ENCODE peak calls at places on chromosomes 5 and 9, in eight cellular contexts. One of them, this sample, is unnamed.

GRCh38 chr5:141825836-141826560 is 52.2 kb downstream of the PCDH1 start:
- DNase-seq in uterus: no peak
- DNase-seq in stomach: no peak
- DNase-seq in CD4-positive, CD25-positive, alpha-beta regulatory T cell: no peak
- DNase-seq in astrocyte: no peak
- DNase-seq in transverse colon: no peak
- DNase-seq in kidney: no peak
- DNase-seq in aorta: peak; percentile 27
- DNase-seq in this sample: no peak

GRCh38 chr5:82493217-82493616 is 215.1 kb upstream of the RPS23 start:
- DNase-seq in aorta: no peak
- DNase-seq in CD4-positive, CD25-positive, alpha-beta regulatory T cell: no peak
- DNase-seq in stomach: no peak
- DNase-seq in astrocyte: no peak
- DNase-seq in kidney: no peak
- DNase-seq in uterus: no peak
- DNase-seq in transverse colon: no peak
- DNase-seq in this sample: no peak

GRCh38 chr9:93600504-93600903 is 24.1 kb downstream of the PHF2 start:
- DNase-seq in stomach: no peak
- DNase-seq in uterus: no peak
- DNase-seq in aorta: peak; percentile 50
- DNase-seq in kidney: no peak
- DNase-seq in CD4-positive, CD25-positive, alpha-beta regulatory T cell: peak; percentile 86
- DNase-seq in astrocyte: no peak
- DNase-seq in transverse colon: peak; percentile 69
- DNase-seq in this sample: no peak

GRCh38 chr5:55894135-55894534 is 43.0 kb downstream of the IL31RA start:
- DNase-seq in uterus: no peak
- DNase-seq in aorta: no peak
- DNase-seq in astrocyte: no peak
- DNase-seq in CD4-positive, CD25-positive, alpha-beta regulatory T cell: peak; percentile 23
- DNase-seq in transverse colon: no peak
- DNase-seq in kidney: no peak
- DNase-seq in stomach: no peak
- DNase-seq in this sample: no peak

GRCh38 chr5:154477382-154478223 is 424 bp downstream of the HAND1 start:
- DNase-seq in stomach: no peak
- DNase-seq in aorta: no peak
- DNase-seq in uterus: no peak
- DNase-seq in CD4-positive, CD25-positive, alpha-beta regulatory T cell: no peak
- DNase-seq in astrocyte: no peak
- DNase-seq in kidney: peak; percentile 73
- DNase-seq in transverse colon: no peak
- DNase-seq in this sample: no peak

GRCh38 chr5:122639852-122640251 is 135.0 kb upstream of the SNX2 start:
- DNase-seq in astrocyte: no peak
- DNase-seq in stomach: no peak
- DNase-seq in uterus: no peak
- DNase-seq in CD4-positive, CD25-positive, alpha-beta regulatory T cell: no peak
- DNase-seq in transverse colon: no peak
- DNase-seq in kidney: no peak
- DNase-seq in aorta: no peak
- DNase-seq in this sample: no peak

GRCh38 chr9:135608999-135609317 is 30.4 kb downstream of the GLT6D1 start:
- DNase-seq in aorta: peak; percentile 68
- DNase-seq in uterus: no peak
- DNase-seq in stomach: no peak
- DNase-seq in CD4-positive, CD25-positive, alpha-beta regulatory T cell: no peak
- DNase-seq in kidney: no peak
- DNase-seq in astrocyte: no peak
- DNase-seq in transverse colon: no peak
- DNase-seq in this sample: no peak

GRCh38 chr9:92650839-92651621 is 18.9 kb downstream of the IPPK start:
- DNase-seq in stomach: no peak
- DNase-seq in aorta: peak; percentile 77
- DNase-seq in astrocyte: peak; percentile 75
- DNase-seq in uterus: peak; percentile 86
- DNase-seq in CD4-positive, CD25-positive, alpha-beta regulatory T cell: no peak
- DNase-seq in kidney: peak; percentile 61
- DNase-seq in transverse colon: peak; percentile 25
- DNase-seq in this sample: no peak

GRCh38 chr9:111961575-111961974 is 65.0 kb downstream of the UGCG start:
- DNase-seq in astrocyte: peak; percentile 79
- DNase-seq in aorta: no peak
- DNase-seq in CD4-positive, CD25-positive, alpha-beta regulatory T cell: no peak
- DNase-seq in kidney: peak; percentile 76
- DNase-seq in stomach: peak; percentile 68
- DNase-seq in transverse colon: no peak
- DNase-seq in uterus: no peak
- DNase-seq in this sample: no peak

GRCh38 chr5:151738125-151738848 is 20.1 kb downstream of the ATOX1 start:
- DNase-seq in kidney: no peak
- DNase-seq in astrocyte: peak; percentile 56
- DNase-seq in stomach: no peak
- DNase-seq in transverse colon: no peak
- DNase-seq in aorta: no peak
- DNase-seq in CD4-positive, CD25-positive, alpha-beta regulatory T cell: no peak
- DNase-seq in uterus: no peak
- DNase-seq in this sample: no peak

GRCh38 chr9:126376903-126377342 is 50.3 kb downstream of the MVB12B start:
- DNase-seq in aorta: no peak
- DNase-seq in CD4-positive, CD25-positive, alpha-beta regulatory T cell: no peak
- DNase-seq in stomach: no peak
- DNase-seq in transverse colon: no peak
- DNase-seq in uterus: no peak
- DNase-seq in kidney: no peak
- DNase-seq in astrocyte: no peak
- DNase-seq in this sample: no peak

GRCh38 chr5:41182666-41183065 is 30.7 kb downstream of the C6 start:
- DNase-seq in uterus: no peak
- DNase-seq in CD4-positive, CD25-positive, alpha-beta regulatory T cell: no peak
- DNase-seq in kidney: no peak
- DNase-seq in aorta: no peak
- DNase-seq in transverse colon: no peak
- DNase-seq in astrocyte: peak; percentile 29
- DNase-seq in stomach: no peak
- DNase-seq in this sample: no peak

GRCh38 chr5:64646169-64646568 is 44.1 kb upstream of the SHISAL2B start:
- DNase-seq in transverse colon: no peak
- DNase-seq in aorta: no peak
- DNase-seq in stomach: no peak
- DNase-seq in astrocyte: no peak
- DNase-seq in uterus: no peak
- DNase-seq in kidney: no peak
- DNase-seq in CD4-positive, CD25-positive, alpha-beta regulatory T cell: no peak
- DNase-seq in this sample: no peak

GRCh38 chr5:172905771-172906170 is 53.5 kb upstream of the RPL26L1 start:
- DNase-seq in aorta: no peak
- DNase-seq in uterus: no peak
- DNase-seq in kidney: no peak
- DNase-seq in astrocyte: no peak
- DNase-seq in transverse colon: no peak
- DNase-seq in stomach: no peak
- DNase-seq in CD4-positive, CD25-positive, alpha-beta regulatory T cell: no peak
- DNase-seq in this sample: no peak

GRCh38 chr5:150146862-150147579 is 8.6 kb downstream of the PDGFRB start:
- DNase-seq in stomach: no peak
- DNase-seq in astrocyte: no peak
- DNase-seq in kidney: no peak
- DNase-seq in uterus: no peak
- DNase-seq in aorta: no peak
- DNase-seq in transverse colon: no peak
- DNase-seq in CD4-positive, CD25-positive, alpha-beta regulatory T cell: no peak
- DNase-seq in this sample: no peak

GRCh38 chr5:148912714-148913398 is 86.4 kb downstream of the ADRB2 start:
- DNase-seq in aorta: no peak
- DNase-seq in astrocyte: peak; percentile 98
- DNase-seq in kidney: no peak
- DNase-seq in stomach: no peak
- DNase-seq in transverse colon: no peak
- DNase-seq in CD4-positive, CD25-positive, alpha-beta regulatory T cell: no peak
- DNase-seq in uterus: no peak
- DNase-seq in this sample: no peak

GRCh38 chr5:176438959-176439757 is 9.0 kb upstream of the FAF2 start:
- DNase-seq in uterus: no peak
- DNase-seq in transverse colon: no peak
- DNase-seq in aorta: no peak
- DNase-seq in stomach: no peak
- DNase-seq in astrocyte: peak; percentile 69
- DNase-seq in CD4-positive, CD25-positive, alpha-beta regulatory T cell: no peak
- DNase-seq in kidney: no peak
- DNase-seq in this sample: no peak

GRCh38 chr5:151825445-151825844 is 53.7 kb downstream of the G3BP1 start:
- DNase-seq in transverse colon: peak; percentile 57
- DNase-seq in CD4-positive, CD25-positive, alpha-beta regulatory T cell: peak; percentile 52
- DNase-seq in kidney: no peak
- DNase-seq in aorta: no peak
- DNase-seq in stomach: peak; percentile 63
- DNase-seq in uterus: peak; percentile 23
- DNase-seq in astrocyte: peak; percentile 34
- DNase-seq in this sample: peak; percentile 41

GRCh38 chr5:119814655-119815054 is 185.3 kb downstream of the FAM170A start:
- DNase-seq in kidney: no peak
- DNase-seq in astrocyte: no peak
- DNase-seq in aorta: no peak
- DNase-seq in stomach: no peak
- DNase-seq in transverse colon: no peak
- DNase-seq in uterus: no peak
- DNase-seq in CD4-positive, CD25-positive, alpha-beta regulatory T cell: no peak
- DNase-seq in this sample: no peak

GRCh38 chr5:37184748-37185364 is 64.3 kb downstream of the CPLANE1 start:
- DNase-seq in stomach: no peak
- DNase-seq in kidney: no peak
- DNase-seq in transverse colon: no peak
- DNase-seq in aorta: no peak
- DNase-seq in astrocyte: no peak
- DNase-seq in CD4-positive, CD25-positive, alpha-beta regulatory T cell: no peak
- DNase-seq in uterus: no peak
- DNase-seq in this sample: no peak

GRCh38 chr9:69750085-69750484 is 9.7 kb downstream of the PTAR1 start:
- DNase-seq in kidney: no peak
- DNase-seq in astrocyte: no peak
- DNase-seq in CD4-positive, CD25-positive, alpha-beta regulatory T cell: no peak
- DNase-seq in aorta: no peak
- DNase-seq in stomach: no peak
- DNase-seq in transverse colon: no peak
- DNase-seq in uterus: no peak
- DNase-seq in this sample: no peak
- H3K36me3 ChIP-seq in kidney: no peaks in the 10 kb centered on the region
- H3K36me3 ChIP-seq in astrocyte: peaks cover 7% of the 10 kb centered on the region
- H3K36me3 ChIP-seq in CD4-positive, CD25-positive, alpha-beta regulatory T cell: peaks cover 34% of the 10 kb centered on the region
- H3K36me3 ChIP-seq in aorta: no peaks in the 10 kb centered on the region
- H3K36me3 ChIP-seq in stomach: no peaks in the 10 kb centered on the region
- H3K36me3 ChIP-seq in transverse colon: peaks cover 4% of the 10 kb centered on the region
- H3K36me3 ChIP-seq in uterus: no peaks in the 10 kb centered on the region
- H3K36me3 ChIP-seq in this sample: peaks cover 8% of the 10 kb centered on the region

GRCh38 chr5:170747851-170748250 is 35.7 kb upstream of the GABRP start:
- DNase-seq in CD4-positive, CD25-positive, alpha-beta regulatory T cell: no peak
- DNase-seq in aorta: no peak
- DNase-seq in uterus: no peak
- DNase-seq in stomach: no peak
- DNase-seq in transverse colon: no peak
- DNase-seq in astrocyte: no peak
- DNase-seq in kidney: no peak
- DNase-seq in this sample: no peak

GRCh38 chr5:170751631-170752030 is 31.9 kb upstream of the GABRP start:
- DNase-seq in astrocyte: no peak
- DNase-seq in transverse colon: no peak
- DNase-seq in stomach: no peak
- DNase-seq in CD4-positive, CD25-positive, alpha-beta regulatory T cell: no peak
- DNase-seq in aorta: no peak
- DNase-seq in kidney: no peak
- DNase-seq in uterus: no peak
- DNase-seq in this sample: no peak

GRCh38 chr5:170752257-170753215 is 31.0 kb upstream of the GABRP start:
- DNase-seq in kidney: peak; percentile 77
- DNase-seq in transverse colon: peak; percentile 15
- DNase-seq in CD4-positive, CD25-positive, alpha-beta regulatory T cell: no peak
- DNase-seq in uterus: no peak
- DNase-seq in astrocyte: no peak
- DNase-seq in stomach: no peak
- DNase-seq in aorta: no peak
- DNase-seq in this sample: no peak

GRCh38 chr5:170748986-170749385 is 34.5 kb upstream of the GABRP start:
- DNase-seq in kidney: no peak
- DNase-seq in CD4-positive, CD25-positive, alpha-beta regulatory T cell: no peak
- DNase-seq in transverse colon: no peak
- DNase-seq in uterus: no peak
- DNase-seq in astrocyte: no peak
- DNase-seq in stomach: no peak
- DNase-seq in aorta: no peak
- DNase-seq in this sample: no peak

DNA sequence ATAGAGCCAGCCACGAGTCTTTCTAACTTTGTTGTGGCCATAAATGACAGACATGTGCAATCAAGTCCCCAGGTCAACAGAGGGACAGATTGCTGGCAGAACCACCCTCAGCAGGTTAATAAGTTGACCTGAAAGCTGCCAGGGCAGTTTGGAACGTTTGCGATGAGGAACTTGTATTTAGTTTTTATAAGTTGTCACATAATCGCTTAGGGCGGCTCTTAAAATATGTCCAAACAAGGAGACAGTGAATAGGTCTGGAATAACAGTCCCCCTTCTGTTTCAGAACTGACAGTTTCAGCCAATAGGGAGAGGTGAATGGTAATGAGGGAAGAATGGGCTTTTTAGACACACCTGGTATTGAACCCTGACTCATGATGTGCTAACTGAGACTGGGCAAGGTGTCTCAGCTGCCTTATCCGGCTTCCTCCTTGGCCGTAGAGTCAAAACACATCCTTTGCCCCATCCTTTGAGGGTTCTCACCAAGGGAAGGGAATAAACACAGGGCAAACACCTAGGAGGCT is 33.6 kb upstream of the GABRP start:
- DNase-seq in transverse colon: peak; percentile 29
- DNase-seq in kidney: no peak
- DNase-seq in CD4-positive, CD25-positive, alpha-beta regulatory T cell: no peak
- DNase-seq in astrocyte: no peak
- DNase-seq in stomach: peak; percentile 47
- DNase-seq in uterus: no peak
- DNase-seq in aorta: no peak
- DNase-seq in this sample: no peak
- H3K4me1 ChIP-seq in transverse colon: peaks cover 15% of the 10 kb centered on the region
- H3K4me1 ChIP-seq in kidney: peaks cover 23% of the 10 kb centered on the region
- H3K4me1 ChIP-seq in CD4-positive, CD25-positive, alpha-beta regulatory T cell: no peaks in the 10 kb centered on the region
- H3K4me1 ChIP-seq in astrocyte: peaks cover 3% of the 10 kb centered on the region
- H3K4me1 ChIP-seq in stomach: peaks cover 37% of the 10 kb centered on the region
- H3K4me1 ChIP-seq in uterus: no peaks in the 10 kb centered on the region
- H3K4me1 ChIP-seq in aorta: no peaks in the 10 kb centered on the region
- H3K4me1 ChIP-seq in this sample: no peaks in the 10 kb centered on the region

GRCh38 chr5:140403613-140404012 is 2.0 kb downstream of the ANKHD1 start:
- DNase-seq in CD4-positive, CD25-positive, alpha-beta regulatory T cell: no peak
- DNase-seq in uterus: no peak
- DNase-seq in astrocyte: no peak
- DNase-seq in aorta: no peak
- DNase-seq in kidney: no peak
- DNase-seq in stomach: no peak
- DNase-seq in transverse colon: no peak
- DNase-seq in this sample: no peak
- H3K27ac ChIP-seq in CD4-positive, CD25-positive, alpha-beta regulatory T cell: peak overlapping the region; percentile 0
- H3K27ac ChIP-seq in uterus: no peak overlapping the region
- H3K27ac ChIP-seq in astrocyte: no peak overlapping the region
- H3K27ac ChIP-seq in aorta: no peak overlapping the region
- H3K27ac ChIP-seq in kidney: no peak overlapping the region
- H3K27ac ChIP-seq in stomach: no peak overlapping the region
- H3K27ac ChIP-seq in transverse colon: peak overlapping the region; percentile 99
- H3K27ac ChIP-seq in this sample: peak overlapping the region; percentile 90

GRCh38 chr5:68458416-68458815 is 242.9 kb downstream of the PIK3R1 start:
- DNase-seq in CD4-positive, CD25-positive, alpha-beta regulatory T cell: peak; percentile 48
- DNase-seq in stomach: no peak
- DNase-seq in astrocyte: peak; percentile 23
- DNase-seq in kidney: no peak
- DNase-seq in uterus: no peak
- DNase-seq in transverse colon: no peak
- DNase-seq in aorta: no peak
- DNase-seq in this sample: peak; percentile 45
- H3K36me3 ChIP-seq in CD4-positive, CD25-positive, alpha-beta regulatory T cell: no peaks in the 10 kb centered on the region
- H3K36me3 ChIP-seq in stomach: no peaks in the 10 kb centered on the region
- H3K36me3 ChIP-seq in astrocyte: no peaks in the 10 kb centered on the region
- H3K36me3 ChIP-seq in kidney: no peaks in the 10 kb centered on the region
- H3K36me3 ChIP-seq in uterus: no peaks in the 10 kb centered on the region
- H3K36me3 ChIP-seq in transverse colon: no peaks in the 10 kb centered on the region
- H3K36me3 ChIP-seq in aorta: no peaks in the 10 kb centered on the region
- H3K36me3 ChIP-seq in this sample: no peaks in the 10 kb centered on the region

This sample was measured in CD4-positive, alpha-beta memory T cell.